ENCODE peak calls at places on chromosome 2, in four cellular contexts. Q, I, U and O are unnamed samples.

GRCh38 chr2:890791-891190 is 59.9 kb upstream of the SNTG2 start:
- DNase-seq in I (no peak), U (no peak), Q (no peak), O (no peak)

GRCh38 chr2:3533836-3534235 is 14.5 kb upstream of the ADI1 start:
- DNase-seq in I (no peak), Q (no peak), U (no peak), O (no peak)

GRCh38 chr2:118046628-118047210 is 32.8 kb upstream of the CCDC93 start:
- DNase-seq in Q (no peak), I (peak), U (peak), O (peak)

GRCh38 chr2:9463698-9464034 is 10.7 kb upstream of the IAH1 start:
- DNase-seq in Q (no peak), U (no peak), I (no peak), O (no peak)

GRCh38 chr2:30979822-30980245 is 158.4 kb downstream of the GALNT14 start:
- DNase-seq in I (no peak), U (no peak), Q (no peak), O (no peak)

GRCh38 chr2:47299555-47299954 is 103.4 kb upstream of the MSH2 start:
- DNase-seq in Q (no peak), I (peak), U (no peak), O (no peak)

GRCh38 chr2:126908721-126909177 is 10.1 kb downstream of the TEX51 start:
- DNase-seq in I (no peak), U (no peak), Q (no peak), O (no peak)

GRCh38 chr2:215394102-215394805 is 41.6 kb downstream of the FN1 start:
- DNase-seq in Q (no peak), U (no peak), I (no peak), O (no peak)

GRCh38 chr2:18132697-18133096 is 254.2 kb downstream of the KCNS3 start:
- DNase-seq in I (no peak), Q (no peak), U (no peak), O (no peak)

GRCh38 chr2:69620870-69621269 is 22.7 kb downstream of the AAK1 start:
- DNase-seq in U (no peak), I (no peak), Q (no peak), O (no peak)

GRCh38 chr2:134550566-134551164 is 168.1 kb downstream of the TMEM163 start:
- DNase-seq in I (peak), U (no peak), Q (no peak), O (no peak)

GRCh38 chr2:232926448-232927040 is 56.5 kb downstream of the SNORC start:
- DNase-seq in I (peak), U (no peak), Q (no peak), O (no peak)

GRCh38 chr2:102621630-102622029 is 2.3 kb downstream of the SLC9A2 start:
- DNase-seq in I (no peak), U (no peak), Q (no peak), O (no peak)

GRCh38 chr2:102620367-102620766 is 1.0 kb downstream of the SLC9A2 start:
- DNase-seq in U (no peak), Q (no peak), I (no peak), O (no peak)

GRCh38 chr2:102622646-102623045 is 3.3 kb downstream of the SLC9A2 start:
- DNase-seq in I (no peak), U (no peak), Q (no peak), O (no peak)

GRCh38 chr2:102618452-102619413 is 620 bp upstream of the SLC9A2 start:
- DNase-seq in U (no peak), I (peak), Q (no peak), O (peak)

GRCh38 chr2:102619414-102620319 is at the start of gene SLC9A2:
- DNase-seq in Q (no peak), I (no peak), U (no peak), O (peak)
- TF ChIP-seq FOXK2 in Q (no peak), I (no peak), U (no peak), O (no peak)

DNA sequence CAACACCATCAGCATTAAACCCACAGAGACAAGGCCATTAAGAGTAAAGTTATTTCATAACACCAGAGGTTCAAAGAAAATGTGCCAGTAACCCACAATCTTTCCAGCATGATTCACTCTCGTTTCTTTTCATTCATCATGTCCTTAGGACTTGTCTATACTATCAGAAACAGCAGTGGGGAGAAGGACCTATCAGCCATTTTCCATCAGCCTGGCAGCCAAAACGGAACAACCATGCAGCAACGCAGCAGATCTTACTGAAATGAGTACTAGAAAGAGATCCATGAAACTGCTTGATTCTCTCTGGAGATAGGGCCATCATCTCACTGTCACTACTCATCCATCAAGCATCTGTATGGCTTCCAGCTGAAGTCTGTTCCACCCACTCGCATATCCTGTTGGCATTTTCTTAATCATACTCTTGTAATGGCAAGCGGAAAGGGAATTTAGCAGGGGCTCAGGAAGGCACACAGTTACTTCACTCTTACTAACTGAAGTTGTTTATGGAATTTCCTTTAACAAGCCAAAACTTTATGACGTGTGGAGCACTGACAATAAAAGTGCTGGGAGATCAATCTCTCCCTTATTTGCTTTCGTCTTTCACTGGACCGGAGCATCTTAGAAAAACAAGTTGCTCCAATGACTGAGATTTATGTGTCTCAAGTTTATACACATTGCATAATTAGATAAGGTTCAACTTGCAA is 69.7 kb downstream of the EPHA4 start:
- DNase-seq in U (no peak), Q (no peak), I (no peak), O (peak)
- TF ChIP-seq FOXK2 in U (no peak), Q (no peak), I (no peak), O (no peak)

GRCh38 chr2:213013979-213014378 is 137.4 kb downstream of the IKZF2 start:
- DNase-seq in U (no peak), I (no peak), Q (no peak), O (no peak)
- TF ChIP-seq FOXK2 in U (no peak), I (no peak), Q (no peak), O (no peak)

GRCh38 chr2:216741223-216741593 is 45.9 kb upstream of the IGFBP5 start:
- DNase-seq in I (no peak), U (no peak), Q (no peak), O (no peak)
- TF ChIP-seq FOXK2 in I (no peak), U (no peak), Q (no peak), O (no peak)

DNA sequence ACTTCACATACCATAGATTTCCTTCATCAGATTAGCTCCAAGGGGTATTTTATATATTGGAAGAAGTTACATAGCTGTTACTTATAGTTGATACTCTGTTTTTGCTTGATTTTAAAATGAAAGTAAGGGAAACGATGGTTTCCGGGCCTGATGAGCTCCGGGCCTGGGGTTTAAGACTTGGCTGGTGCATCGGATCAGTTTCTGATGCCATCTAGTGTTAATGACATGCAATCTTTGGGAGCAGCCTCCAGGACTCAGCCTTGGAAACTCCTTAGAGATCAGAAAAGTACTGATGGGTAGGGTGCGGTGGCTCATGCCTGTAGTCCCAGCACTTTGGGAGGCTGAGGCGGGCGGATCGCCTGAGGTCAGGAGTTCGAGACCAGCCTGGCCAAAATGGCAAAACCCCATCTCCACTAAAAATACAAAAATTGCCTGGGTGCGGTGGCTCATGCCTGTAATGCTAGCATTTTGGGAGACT is 47.1 kb upstream of the CNOT11 start:
- DNase-seq in I (peak), Q (no peak), U (peak), O (peak)
- TF ChIP-seq FOXK2 in I (no peak), Q (no peak), U (no peak), O (no peak)

GRCh38 chr2:11077411-11077810 is 77.9 kb upstream of the SLC66A3 start:
- DNase-seq in U (no peak), Q (no peak), I (no peak), O (no peak)

GRCh38 chr2:11079131-11079824 is 76.0 kb upstream of the SLC66A3 start:
- DNase-seq in I (no peak), U (no peak), Q (no peak), O (no peak)

GRCh38 chr2:11082880-11083279 is 72.4 kb upstream of the SLC66A3 start:
- DNase-seq in I (no peak), Q (no peak), U (no peak), O (no peak)

GRCh38 chr2:11075221-11075620 is 80.0 kb upstream of the SLC66A3 start:
- DNase-seq in U (no peak), Q (no peak), I (no peak), O (no peak)

GRCh38 chr2:11080253-11081115 is 74.8 kb upstream of the SLC66A3 start:
- DNase-seq in I (no peak), U (no peak), Q (no peak), O (no peak)
- TF ChIP-seq FOXK2 in I (no peak), U (no peak), Q (no peak), O (no peak)

GRCh38 chr2:85175369-85176299 is 42.4 kb downstream of the TCF7L1 start:
- DNase-seq in U (peak), Q (no peak), I (no peak), O (no peak)

GRCh38 chr2:85178154-85178553 is 45.0 kb downstream of the TCF7L1 start:
- DNase-seq in I (no peak), U (no peak), Q (no peak), O (no peak)

GRCh38 chr2:85174943-85175342 is 41.8 kb downstream of the TCF7L1 start:
- DNase-seq in I (no peak), Q (no peak), U (no peak), O (no peak)

GRCh38 chr2:85178980-85179411 is 45.8 kb downstream of the TCF7L1 start:
- DNase-seq in I (no peak), Q (no peak), U (no peak), O (peak)

GRCh38 chr2:85177031-85177824 is 44.0 kb downstream of the TCF7L1 start:
- DNase-seq in I (no peak), Q (no peak), U (no peak), O (no peak)
- TF ChIP-seq FOXK2 in I (no peak), Q (no peak), U (no peak), O (no peak)

DNA sequence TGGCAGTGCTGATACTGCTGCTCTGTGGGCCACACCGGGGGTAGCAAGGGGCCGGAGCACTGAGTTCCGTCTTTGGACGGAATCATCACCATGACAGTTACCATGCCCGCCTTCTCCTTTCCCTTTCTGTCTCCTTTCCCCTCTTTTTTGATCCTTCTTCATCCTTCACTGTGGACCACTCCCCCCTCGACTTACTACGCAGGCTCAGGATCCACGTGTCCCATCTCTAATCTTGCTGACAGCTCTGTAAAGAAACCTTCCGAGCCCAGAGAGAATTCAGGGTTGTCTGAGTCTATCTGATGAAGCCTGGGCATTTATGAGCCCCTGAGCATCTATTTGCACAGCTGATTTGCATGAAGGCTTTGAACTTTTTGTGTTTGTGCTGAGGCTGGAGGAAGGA is 50.7 kb downstream of the CIB4 start:
- DNase-seq in Q (no peak), I (no peak), U (no peak), O (no peak)
- TF ChIP-seq FOXK2 in Q (no peak), I (no peak), U (no peak), O (no peak)

GRCh38 chr2:214126135-214126534 is 284.7 kb upstream of the VWC2L start:
- DNase-seq in U (no peak), Q (no peak), I (no peak), O (no peak)
- TF ChIP-seq FOXK2 in U (no peak), Q (no peak), I (no peak), O (no peak)

GRCh38 chr2:165057308-165057707 is 102.0 kb upstream of the SLC38A11 start:
- DNase-seq in I (no peak), Q (no peak), U (no peak), O (no peak)

GRCh38 chr2:165057931-165058330 is 102.6 kb upstream of the SLC38A11 start:
- DNase-seq in Q (no peak), U (no peak), I (no peak), O (no peak)

GRCh38 chr2:165056585-165056984 is 101.3 kb upstream of the SLC38A11 start:
- DNase-seq in I (no peak), Q (no peak), U (no peak), O (no peak)

GRCh38 chr2:165055081-165055879 is 100.0 kb upstream of the SLC38A11 start:
- DNase-seq in U (no peak), Q (no peak), I (no peak), O (no peak)

GRCh38 chr2:165058471-165059265 is 103.3 kb upstream of the SLC38A11 start:
- DNase-seq in I (no peak), Q (no peak), U (no peak), O (no peak)
- TF ChIP-seq FOXK2 in I (no peak), Q (no peak), U (no peak), O (no peak)